ENCODE peak calls at places on chromosomes 6 and 20, in nine cellular contexts. F, T, G, P, E, M, W, D and L are unnamed samples.

GRCh38 chr6:7726416-7727149 is 684 bp downstream of the BMP6 start:
- DNase-seq in G (no peak), M (no peak), E (no peak), F (no peak), P (no peak), T (peak; percentile 12), D (no peak), W (peak; percentile 35), L (peak; percentile 22)

GRCh38 chr6:157428418-157429202 is 47.6 kb downstream of the ZDHHC14 start:
- DNase-seq in P (no peak), F (peak; percentile 76), G (no peak), T (no peak), E (no peak), D (no peak), W (no peak), M (no peak), L (peak; percentile 43)

GRCh38 chr6:160013987-160014868 is 45.3 kb downstream of the IGF2R start:
- DNase-seq in G (no peak), E (no peak), F (no peak), T (no peak), D (no peak), M (no peak), W (no peak), P (no peak), L (no peak)

GRCh38 chr6:84657486-84657885 is 106.9 kb downstream of the TBX18 start:
- DNase-seq in F (no peak), M (no peak), E (no peak), T (no peak), W (no peak), P (no peak), G (no peak), D (no peak), L (no peak)

GRCh38 chr20:38962898-38963484 is 847 bp downstream of the DHX35 start:
- DNase-seq in M (no peak), W (no peak), G (no peak), E (no peak), T (no peak), F (no peak), D (no peak), P (no peak), L (no peak)

GRCh38 chr6:17542243-17542642 is 57.9 kb upstream of the FAM8A1 start:
- DNase-seq in M (no peak), F (no peak), G (no peak), D (no peak), E (no peak), P (no peak), T (no peak), W (no peak), L (no peak)

GRCh38 chr20:48930878-48931277 is 9.4 kb downstream of the ARFGEF2 start:
- DNase-seq in T (no peak), E (no peak), D (no peak), F (no peak), P (no peak), G (no peak), W (no peak), M (no peak), L (peak; percentile 49)

GRCh38 chr6:163820745-163821456 is 406.4 kb downstream of the QKI start:
- DNase-seq in T (no peak), F (peak; percentile 5), E (peak; percentile 13), M (peak; percentile 82), G (no peak), P (no peak), W (no peak), D (no peak), L (no peak)

GRCh38 chr6:147211831-147212230 is 7.6 kb downstream of the STXBP5 start:
- DNase-seq in P (no peak), F (no peak), D (no peak), M (no peak), T (no peak), E (no peak), W (no peak), G (no peak), L (no peak)

GRCh38 chr6:147567141-147567805 is 58.8 kb downstream of the SAMD5 start:
- DNase-seq in P (no peak), M (no peak), D (no peak), E (no peak), G (no peak), W (no peak), F (no peak), T (peak; percentile 5), L (no peak)

GRCh38 chr20:11324990-11325389 is 592.7 kb upstream of the BTBD3 start:
- DNase-seq in D (no peak), E (no peak), T (no peak), M (no peak), F (no peak), P (no peak), W (no peak), G (no peak), L (no peak)

GRCh38 chr6:44226368-44227137 is 3.2 kb downstream of the SLC29A1 start:
- DNase-seq in W (peak; percentile 34), D (no peak), T (no peak), M (peak; percentile 67), F (no peak), E (peak; percentile 39), G (no peak), P (no peak), L (no peak)

GRCh38 chr20:11993886-11994466 is 76.3 kb downstream of the BTBD3 start:
- DNase-seq in T (no peak), E (no peak), W (no peak), F (no peak), M (no peak), P (no peak), G (no peak), D (no peak), L (no peak)

GRCh38 chr6:133340557-133340956 is 99.4 kb downstream of the EYA4 start:
- DNase-seq in T (peak; percentile 73), W (no peak), F (no peak), D (no peak), M (no peak), E (no peak), G (no peak), P (no peak), L (no peak)

GRCh38 chr20:8073024-8073832 is 53.7 kb upstream of the TMX4 start:
- DNase-seq in W (no peak), M (no peak), T (peak; percentile 92), F (no peak), P (no peak), D (peak; percentile 85), E (no peak), G (no peak), L (no peak)

GRCh38 chr6:656460-657252 is at the start of gene HUS1B:
- DNase-seq in G (no peak), P (no peak), E (no peak), F (no peak), D (no peak), M (no peak), W (no peak), T (no peak), L (no peak)

GRCh38 chr6:144264270-144265060 is 20.7 kb upstream of the UTRN start:
- DNase-seq in T (peak; percentile 93), W (no peak), M (no peak), P (peak; percentile 59), G (no peak), F (no peak), E (no peak), D (no peak), L (peak; percentile 49)

GRCh38 chr6:157223021-157223430 is 100.3 kb downstream of the TMEM242 start:
- DNase-seq in D (no peak), G (no peak), F (no peak), M (no peak), T (no peak), W (no peak), E (no peak), P (no peak), L (no peak)

GRCh38 chr6:33980176-33980805 is 165.6 kb downstream of the GRM4 start:
- DNase-seq in W (no peak), E (no peak), M (no peak), D (no peak), P (no peak), G (no peak), F (no peak), T (no peak), L (no peak)

GRCh38 chr20:56911946-56912345 is 282.8 kb downstream of the TFAP2C start:
- DNase-seq in T (no peak), E (no peak), D (no peak), M (no peak), W (no peak), G (no peak), P (no peak), F (no peak), L (no peak)

GRCh38 chr6:17381429-17382147 is 11.8 kb upstream of the CAP2 start:
- DNase-seq in M (peak; percentile 65), P (peak; percentile 51), G (no peak), F (peak; percentile 3), D (no peak), T (peak; percentile 72), W (no peak), E (peak; percentile 44), L (no peak)

GRCh38 chr6:157682856-157683481 is 140.1 kb upstream of the SNX9 start:
- DNase-seq in G (no peak), T (peak; percentile 83), M (no peak), W (no peak), F (no peak), E (no peak), D (no peak), P (no peak), L (no peak)

GRCh38 chr6:2853766-2854393 is 12.2 kb upstream of the SERPINB1 start:
- DNase-seq in P (peak; percentile 73), E (no peak), M (no peak), F (no peak), G (peak; percentile 52), T (peak; percentile 82), D (peak; percentile 61), W (peak; percentile 58), L (peak; percentile 87)

GRCh38 chr20:61445138-61445537 is 193.1 kb downstream of the CDH4 start:
- DNase-seq in D (no peak), T (no peak), P (no peak), G (no peak), M (no peak), F (no peak), E (no peak), W (no peak), L (no peak)

GRCh38 chr6:150929403-150929802 is 63.9 kb downstream of the MTHFD1L start:
- DNase-seq in M (no peak), P (no peak), W (no peak), F (no peak), E (no peak), G (no peak), T (no peak), D (no peak), L (no peak)

GRCh38 chr6:41334482-41335023 is 855 bp upstream of the NCR2 start:
- DNase-seq in F (no peak), P (no peak), G (no peak), D (no peak), M (no peak), E (no peak), T (no peak), W (no peak), L (no peak)